ENCODE peak calls at places on chromosomes 3 and 15, in five cellular contexts. W, C, Y, A and L are unnamed samples. For H3K36me3, the result is how much of the 10 kb centered on the place peaks cover.

GRCh38 chr15:60526127-60526616 is 47.2 kb upstream of the ICE2 start:
- DNase-seq in Y (peak), C (no peak), A (no peak), W (no peak), L (no peak)

GRCh38 chr3:57972421-57973111 is 35.7 kb upstream of the FLNB start:
- DNase-seq in Y (peak), W (no peak), A (peak), C (no peak), L (no peak)

GRCh38 chr3:157311633-157312365 is 124.9 kb upstream of the PTX3 start:
- DNase-seq in A (no peak), C (no peak), Y (peak), W (peak), L (peak)

GRCh38 chr3:20039765-20040475 is at the start of gene KAT2B:
- DNase-seq in Y (no peak), A (peak), C (no peak), W (peak), L (no peak)

GRCh38 chr3:57803647-57804081 is 47.6 kb downstream of the SLMAP start:
- DNase-seq in Y (peak), W (peak), A (peak), C (peak), L (peak)

GRCh38 chr15:77461486-77461885 is 40.8 kb downstream of the HMG20A start:
- DNase-seq in C (no peak), A (no peak), W (no peak), Y (no peak), L (no peak)

GRCh38 chr3:60754617-60755016 is 496.6 kb downstream of the FHIT start:
- DNase-seq in W (no peak), C (no peak), A (no peak), Y (no peak), L (no peak)

GRCh38 chr3:184155644-184156521 is 706 bp downstream of the DVL3 start:
- DNase-seq in A (peak), C (no peak), Y (no peak), W (peak), L (no peak)

GRCh38 chr3:49411550-49411967 is 217 bp downstream of the RHOA start:
- DNase-seq in C (no peak), A (peak), W (no peak), Y (no peak), L (no peak)

GRCh38 chr15:98123297-98123696 is 162.8 kb downstream of the ARRDC4 start:
- DNase-seq in C (no peak), Y (no peak), A (no peak), W (no peak), L (no peak)

GRCh38 chr3:40340541-40341170 is 31.1 kb downstream of the EIF1B start:
- DNase-seq in A (no peak), C (no peak), Y (no peak), W (no peak), L (no peak)

GRCh38 chr3:161420746-161421145 is 49.4 kb upstream of the SPTSSB start:
- DNase-seq in Y (no peak), W (no peak), A (peak), C (no peak), L (no peak)

GRCh38 chr15:82315519-82316246 is 33.6 kb downstream of the GOLGA6L10 start:
- DNase-seq in Y (no peak), C (no peak), A (no peak), W (no peak), L (no peak)

GRCh38 chr15:81293728-81294500 is 30.0 kb downstream of the STARD5 start:
- DNase-seq in C (no peak), A (no peak), Y (no peak), W (no peak), L (no peak)

GRCh38 chr3:178245385-178245778 is 290.9 kb upstream of the KCNMB2 start:
- DNase-seq in Y (no peak), C (no peak), A (no peak), W (no peak), L (no peak)

GRCh38 chr3:155462672-155463071 is 169.2 kb upstream of the STRIT1 start:
- DNase-seq in C (no peak), A (no peak), W (peak), Y (peak), L (peak)

GRCh38 chr15:99151156-99151555 is 46.3 kb downstream of the SYNM start:
- DNase-seq in Y (no peak), W (no peak), C (no peak), A (no peak), L (no peak)

GRCh38 chr15:83657549-83657948 is 3.6 kb downstream of the ADAMTSL3 start:
- DNase-seq in W (peak), C (peak), A (peak), Y (no peak), L (no peak)
- H3K4me3 ChIP-seq in W (no peak), C (no peak), A (no peak), Y (no peak), L (no peak)

DNA sequence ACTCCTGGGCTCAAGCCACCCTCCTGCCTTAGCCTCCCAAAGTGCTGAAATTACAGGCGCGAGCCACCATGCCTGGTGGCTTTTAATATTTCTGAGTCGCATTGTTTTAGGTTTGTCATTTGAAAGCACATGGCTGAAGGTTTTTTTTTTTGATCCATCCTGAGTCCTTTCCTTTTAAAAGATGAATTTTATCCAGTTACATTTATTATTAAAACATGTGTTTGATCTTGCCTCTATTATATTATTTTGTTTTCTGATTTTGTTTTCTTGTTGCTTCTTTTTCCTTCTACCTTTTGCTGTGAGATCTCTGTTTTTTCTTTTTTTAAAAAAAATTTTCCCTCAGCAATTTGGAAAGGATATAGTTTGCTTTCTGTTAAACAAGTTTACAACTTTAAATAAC is 76.4 kb downstream of the SCN5A start:
- DNase-seq in C (no peak), W (no peak), Y (no peak), A (no peak), L (no peak)
- H3K36me3 ChIP-seq in C (under half), W (under half), Y (under half), A (under half), L (under half)

DNA sequence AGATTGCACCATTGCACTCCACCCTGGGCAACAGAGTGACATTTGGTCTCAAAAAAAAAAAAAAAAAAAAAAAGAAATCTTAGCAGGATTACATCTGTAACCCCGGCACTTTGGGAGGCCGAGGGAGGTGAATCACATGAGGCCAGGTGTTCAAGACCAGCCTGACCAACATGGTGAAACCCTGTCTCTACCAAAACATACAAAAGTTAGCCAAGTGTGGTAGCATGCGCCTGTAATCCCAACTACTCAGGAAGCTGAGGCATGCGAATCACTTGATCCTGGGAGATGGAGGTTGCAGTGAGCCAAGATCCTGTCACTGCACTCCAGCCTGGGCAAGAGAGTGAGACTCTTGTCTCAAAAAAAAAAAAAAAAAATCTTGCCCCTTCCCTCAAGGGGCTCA is 40.4 kb downstream of the LIPC start:
- DNase-seq in W (no peak), A (no peak), C (no peak), Y (no peak), L (no peak)
- TF ChIP-seq EZH2 in W (no peak), A (no peak), C (no peak), Y (no peak), L (no peak)

DNA sequence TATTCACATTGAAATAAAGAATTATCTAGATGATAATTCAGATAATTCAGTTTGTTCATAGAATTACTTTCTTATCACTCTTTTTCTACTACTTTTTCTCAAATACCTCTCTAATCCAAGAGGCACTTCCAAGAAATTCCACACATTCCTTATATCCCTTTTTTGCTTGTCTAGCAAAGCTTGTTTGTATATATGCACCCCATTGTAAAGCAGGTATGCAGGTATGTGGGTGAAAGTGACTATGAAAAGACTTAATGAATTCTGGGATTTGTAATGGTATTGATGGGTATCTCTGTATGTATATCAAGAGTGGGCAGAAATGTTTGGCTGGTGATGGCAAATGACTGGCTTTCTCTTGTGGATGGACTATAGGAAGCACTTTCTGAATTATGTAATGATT is 94.1 kb upstream of the FGF7 start:
- DNase-seq in W (no peak), A (peak), C (no peak), Y (no peak), L (no peak)
- H3K4me3 ChIP-seq in W (no peak), A (no peak), C (no peak), Y (no peak), L (no peak)

GRCh38 chr3:30655187-30655812 is 48.9 kb downstream of the TGFBR2 start:
- DNase-seq in Y (peak), W (peak), C (no peak), A (no peak), L (peak)
- H3K36me3 ChIP-seq in Y (under half), W (under half), C (half or more), A (under half), L (under half)

GRCh38 chr3:147412491-147412916 is 3.3 kb downstream of the ZIC1 start:
- DNase-seq in W (no peak), A (peak), C (no peak), Y (no peak), L (no peak)

GRCh38 chr3:147410518-147411234 is 1.5 kb downstream of the ZIC1 start:
- DNase-seq in C (no peak), A (peak), Y (no peak), W (peak), L (no peak)

GRCh38 chr3:147411777-147412176 is 2.6 kb downstream of the ZIC1 start:
- DNase-seq in A (peak), W (no peak), C (no peak), Y (no peak), L (no peak)

GRCh38 chr3:147410126-147410517 is 957 bp downstream of the ZIC1 start:
- DNase-seq in A (peak), Y (no peak), W (no peak), C (no peak), L (no peak)

DNA sequence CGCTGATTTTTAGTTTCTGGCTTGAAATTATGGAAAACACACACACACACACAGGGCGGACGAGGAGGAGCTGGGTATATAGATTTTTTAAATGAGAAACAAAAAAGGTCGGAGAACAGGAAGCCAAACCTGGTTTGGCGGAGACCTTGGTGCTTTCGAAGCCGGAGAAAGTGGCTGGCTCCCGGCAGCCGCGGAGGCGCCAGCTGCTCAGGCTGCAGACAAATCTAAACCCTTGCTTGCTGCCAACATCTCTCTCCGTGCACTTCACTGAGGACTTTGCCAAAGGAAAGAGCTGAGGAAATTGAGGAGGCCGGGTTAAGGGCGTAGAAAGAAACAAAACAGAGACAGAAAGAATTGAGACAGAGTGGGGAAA is 2.1 kb downstream of the ZIC1 start:
- DNase-seq in W (peak), C (no peak), A (peak), Y (no peak), L (peak)
- TF ChIP-seq EZH2 in W (no peak), C (no peak), A (peak), Y (no peak), L (no peak)

GRCh38 chr3:150324261-150324660 is 83.8 kb upstream of the TSC22D2 start:
- DNase-seq in W (no peak), A (no peak), C (no peak), Y (no peak), L (no peak)
- H3K4me3 ChIP-seq in W (no peak), A (no peak), C (no peak), Y (no peak), L (no peak)

GRCh38 chr3:38127611-38128302 is 9.2 kb downstream of the ACAA1 start:
- DNase-seq in C (no peak), Y (no peak), A (no peak), W (no peak), L (no peak)
- H3K36me3 ChIP-seq in C (under half), Y (under half), A (under half), W (under half), L (under half)

GRCh38 chr15:74302821-74303359 is 64.6 kb downstream of the CYP11A1 start:
- DNase-seq in Y (no peak), W (peak), C (no peak), A (peak), L (no peak)
- TF ChIP-seq EZH2 in Y (no peak), W (no peak), C (no peak), A (peak), L (no peak)